ENCODE peak calls at places on chromosomes 7 and 10, in nine cellular contexts. One of them, this sample, is unnamed.
A peak's percentile ranks its signal among the peaks of the same experiment; 100 is the strongest.

GRCh38 chr7:94336009-94336408 is 58.7 kb upstream of the COL1A2 start:
- DNase-seq in PC-9: no peak
- DNase-seq in colonic mucosa: no peak
- DNase-seq in cardiac muscle cell: no peak
- DNase-seq in prostate gland: no peak
- DNase-seq in neuronal stem cell: no peak
- DNase-seq in CD4-positive, alpha-beta memory T cell: no peak
- DNase-seq in right lobe of liver: no peak
- DNase-seq in CD8-positive, alpha-beta memory T cell: no peak
- DNase-seq in this sample: no peak

GRCh38 chr10:91909178-91909677 is at the start of gene FGFBP3:
- DNase-seq in PC-9: peak; percentile 8
- DNase-seq in neuronal stem cell: no peak
- DNase-seq in colonic mucosa: peak; percentile 66
- DNase-seq in CD4-positive, alpha-beta memory T cell: peak; percentile 12
- DNase-seq in prostate gland: no peak
- DNase-seq in right lobe of liver: no peak
- DNase-seq in CD8-positive, alpha-beta memory T cell: peak; percentile 21
- DNase-seq in cardiac muscle cell: peak; percentile 91
- DNase-seq in this sample: peak; percentile 55

GRCh38 chr7:74401137-74401859 is 52.4 kb upstream of the GTF2IRD1 start:
- DNase-seq in PC-9: peak; percentile 80
- DNase-seq in CD4-positive, alpha-beta memory T cell: peak; percentile 61
- DNase-seq in right lobe of liver: peak; percentile 71
- DNase-seq in cardiac muscle cell: peak; percentile 76
- DNase-seq in prostate gland: peak; percentile 65
- DNase-seq in colonic mucosa: peak; percentile 84
- DNase-seq in neuronal stem cell: peak; percentile 79
- DNase-seq in CD8-positive, alpha-beta memory T cell: peak; percentile 56
- DNase-seq in this sample: peak; percentile 83

GRCh38 chr10:25934673-25935139 is 677 bp downstream of the MYO3A start:
- DNase-seq in neuronal stem cell: no peak
- DNase-seq in CD8-positive, alpha-beta memory T cell: no peak
- DNase-seq in CD4-positive, alpha-beta memory T cell: no peak
- DNase-seq in cardiac muscle cell: peak; percentile 58
- DNase-seq in prostate gland: no peak
- DNase-seq in PC-9: no peak
- DNase-seq in colonic mucosa: peak; percentile 38
- DNase-seq in right lobe of liver: no peak
- DNase-seq in this sample: no peak

GRCh38 chr7:102220229-102220850 is 66.3 kb upstream of the SH2B2 start:
- DNase-seq in neuronal stem cell: no peak
- DNase-seq in PC-9: no peak
- DNase-seq in right lobe of liver: no peak
- DNase-seq in CD4-positive, alpha-beta memory T cell: no peak
- DNase-seq in cardiac muscle cell: no peak
- DNase-seq in colonic mucosa: no peak
- DNase-seq in prostate gland: no peak
- DNase-seq in CD8-positive, alpha-beta memory T cell: no peak
- DNase-seq in this sample: no peak

GRCh38 chr7:116222501-116222900 is 12.2 kb downstream of the TES start:
- DNase-seq in neuronal stem cell: no peak
- DNase-seq in prostate gland: no peak
- DNase-seq in right lobe of liver: no peak
- DNase-seq in colonic mucosa: no peak
- DNase-seq in cardiac muscle cell: no peak
- DNase-seq in CD8-positive, alpha-beta memory T cell: no peak
- DNase-seq in CD4-positive, alpha-beta memory T cell: no peak
- DNase-seq in PC-9: no peak
- DNase-seq in this sample: no peak

GRCh38 chr10:63267414-63268138 is 134.4 kb downstream of the NRBF2 start:
- DNase-seq in colonic mucosa: peak; percentile 44
- DNase-seq in right lobe of liver: no peak
- DNase-seq in CD8-positive, alpha-beta memory T cell: peak; percentile 32
- DNase-seq in cardiac muscle cell: peak; percentile 65
- DNase-seq in neuronal stem cell: no peak
- DNase-seq in CD4-positive, alpha-beta memory T cell: peak; percentile 39
- DNase-seq in PC-9: peak; percentile 35
- DNase-seq in prostate gland: peak; percentile 35
- DNase-seq in this sample: peak; percentile 68

GRCh38 chr7:2573747-2574146 is 15.0 kb downstream of the IQCE start:
- DNase-seq in colonic mucosa: no peak
- DNase-seq in neuronal stem cell: no peak
- DNase-seq in CD4-positive, alpha-beta memory T cell: no peak
- DNase-seq in CD8-positive, alpha-beta memory T cell: no peak
- DNase-seq in right lobe of liver: peak; percentile 1
- DNase-seq in prostate gland: no peak
- DNase-seq in PC-9: no peak
- DNase-seq in cardiac muscle cell: no peak
- DNase-seq in this sample: no peak

GRCh38 chr7:65239324-65239706 is 134.3 kb upstream of the ZNF92 start:
- DNase-seq in CD8-positive, alpha-beta memory T cell: no peak
- DNase-seq in right lobe of liver: no peak
- DNase-seq in CD4-positive, alpha-beta memory T cell: no peak
- DNase-seq in PC-9: no peak
- DNase-seq in neuronal stem cell: no peak
- DNase-seq in colonic mucosa: no peak
- DNase-seq in cardiac muscle cell: no peak
- DNase-seq in prostate gland: no peak
- DNase-seq in this sample: no peak

GRCh38 chr7:50349963-50350944 is 45.7 kb downstream of the IKZF1 start:
- DNase-seq in CD8-positive, alpha-beta memory T cell: no peak
- DNase-seq in CD4-positive, alpha-beta memory T cell: peak; percentile 56
- DNase-seq in prostate gland: no peak
- DNase-seq in PC-9: no peak
- DNase-seq in right lobe of liver: no peak
- DNase-seq in neuronal stem cell: no peak
- DNase-seq in cardiac muscle cell: no peak
- DNase-seq in colonic mucosa: no peak
- DNase-seq in this sample: no peak

GRCh38 chr10:28533571-28534304 is 820 bp downstream of the WAC start:
- DNase-seq in cardiac muscle cell: peak; percentile 74
- DNase-seq in CD8-positive, alpha-beta memory T cell: peak; percentile 62
- DNase-seq in CD4-positive, alpha-beta memory T cell: peak; percentile 62
- DNase-seq in PC-9: peak; percentile 31
- DNase-seq in colonic mucosa: peak; percentile 79
- DNase-seq in right lobe of liver: peak; percentile 83
- DNase-seq in prostate gland: peak; percentile 63
- DNase-seq in neuronal stem cell: peak; percentile 26
- DNase-seq in this sample: peak; percentile 80

GRCh38 chr10:110916554-110917346 is 2.2 kb downstream of the BBIP1 start:
- DNase-seq in CD4-positive, alpha-beta memory T cell: no peak
- DNase-seq in CD8-positive, alpha-beta memory T cell: no peak
- DNase-seq in neuronal stem cell: no peak
- DNase-seq in PC-9: no peak
- DNase-seq in colonic mucosa: no peak
- DNase-seq in cardiac muscle cell: no peak
- DNase-seq in right lobe of liver: no peak
- DNase-seq in prostate gland: peak; percentile 33
- DNase-seq in this sample: peak; percentile 13

GRCh38 chr10:122170802-122171201 is 100.3 kb upstream of the BTBD16 start:
- DNase-seq in colonic mucosa: no peak
- DNase-seq in prostate gland: no peak
- DNase-seq in CD8-positive, alpha-beta memory T cell: no peak
- DNase-seq in CD4-positive, alpha-beta memory T cell: no peak
- DNase-seq in cardiac muscle cell: peak; percentile 40
- DNase-seq in neuronal stem cell: no peak
- DNase-seq in PC-9: no peak
- DNase-seq in right lobe of liver: no peak
- DNase-seq in this sample: no peak

GRCh38 chr10:124886195-124886594 is 55.7 kb upstream of the ZRANB1 start:
- DNase-seq in neuronal stem cell: no peak
- DNase-seq in PC-9: no peak
- DNase-seq in CD4-positive, alpha-beta memory T cell: no peak
- DNase-seq in prostate gland: no peak
- DNase-seq in right lobe of liver: no peak
- DNase-seq in colonic mucosa: no peak
- DNase-seq in CD8-positive, alpha-beta memory T cell: no peak
- DNase-seq in cardiac muscle cell: no peak
- DNase-seq in this sample: no peak

GRCh38 chr10:84204122-84204521 is 9.8 kb downstream of the CDHR1 start:
- DNase-seq in cardiac muscle cell: no peak
- DNase-seq in prostate gland: no peak
- DNase-seq in CD8-positive, alpha-beta memory T cell: no peak
- DNase-seq in PC-9: no peak
- DNase-seq in neuronal stem cell: no peak
- DNase-seq in colonic mucosa: no peak
- DNase-seq in right lobe of liver: no peak
- DNase-seq in CD4-positive, alpha-beta memory T cell: no peak
- DNase-seq in this sample: no peak

GRCh38 chr10:70352401-70353097 is 29.9 kb downstream of the LRRC20 start:
- DNase-seq in CD8-positive, alpha-beta memory T cell: no peak
- DNase-seq in cardiac muscle cell: no peak
- DNase-seq in prostate gland: no peak
- DNase-seq in CD4-positive, alpha-beta memory T cell: no peak
- DNase-seq in right lobe of liver: no peak
- DNase-seq in colonic mucosa: no peak
- DNase-seq in PC-9: no peak
- DNase-seq in neuronal stem cell: no peak
- DNase-seq in this sample: peak; percentile 75

GRCh38 chr7:127715901-127716300 is 63.9 kb downstream of the SND1 start:
- DNase-seq in prostate gland: no peak
- DNase-seq in right lobe of liver: no peak
- DNase-seq in CD8-positive, alpha-beta memory T cell: no peak
- DNase-seq in colonic mucosa: no peak
- DNase-seq in PC-9: no peak
- DNase-seq in cardiac muscle cell: no peak
- DNase-seq in neuronal stem cell: no peak
- DNase-seq in CD4-positive, alpha-beta memory T cell: no peak
- DNase-seq in this sample: no peak

GRCh38 chr10:103833731-103834365 is 21.5 kb downstream of the SH3PXD2A start:
- DNase-seq in cardiac muscle cell: no peak
- DNase-seq in right lobe of liver: peak; percentile 71
- DNase-seq in colonic mucosa: peak; percentile 93
- DNase-seq in PC-9: no peak
- DNase-seq in prostate gland: no peak
- DNase-seq in CD8-positive, alpha-beta memory T cell: no peak
- DNase-seq in neuronal stem cell: no peak
- DNase-seq in CD4-positive, alpha-beta memory T cell: no peak
- DNase-seq in this sample: no peak

GRCh38 chr7:107582906-107583305 is 2.9 kb downstream of the BCAP29 start:
- DNase-seq in colonic mucosa: no peak
- DNase-seq in CD4-positive, alpha-beta memory T cell: no peak
- DNase-seq in PC-9: no peak
- DNase-seq in right lobe of liver: no peak
- DNase-seq in cardiac muscle cell: no peak
- DNase-seq in neuronal stem cell: no peak
- DNase-seq in CD8-positive, alpha-beta memory T cell: no peak
- DNase-seq in prostate gland: no peak
- DNase-seq in this sample: no peak

GRCh38 chr10:52820316-52820715 is 47.7 kb upstream of the MBL2 start:
- DNase-seq in CD4-positive, alpha-beta memory T cell: no peak
- DNase-seq in colonic mucosa: no peak
- DNase-seq in prostate gland: no peak
- DNase-seq in PC-9: no peak
- DNase-seq in CD8-positive, alpha-beta memory T cell: no peak
- DNase-seq in neuronal stem cell: no peak
- DNase-seq in cardiac muscle cell: no peak
- DNase-seq in right lobe of liver: no peak
- DNase-seq in this sample: no peak

DNA sequence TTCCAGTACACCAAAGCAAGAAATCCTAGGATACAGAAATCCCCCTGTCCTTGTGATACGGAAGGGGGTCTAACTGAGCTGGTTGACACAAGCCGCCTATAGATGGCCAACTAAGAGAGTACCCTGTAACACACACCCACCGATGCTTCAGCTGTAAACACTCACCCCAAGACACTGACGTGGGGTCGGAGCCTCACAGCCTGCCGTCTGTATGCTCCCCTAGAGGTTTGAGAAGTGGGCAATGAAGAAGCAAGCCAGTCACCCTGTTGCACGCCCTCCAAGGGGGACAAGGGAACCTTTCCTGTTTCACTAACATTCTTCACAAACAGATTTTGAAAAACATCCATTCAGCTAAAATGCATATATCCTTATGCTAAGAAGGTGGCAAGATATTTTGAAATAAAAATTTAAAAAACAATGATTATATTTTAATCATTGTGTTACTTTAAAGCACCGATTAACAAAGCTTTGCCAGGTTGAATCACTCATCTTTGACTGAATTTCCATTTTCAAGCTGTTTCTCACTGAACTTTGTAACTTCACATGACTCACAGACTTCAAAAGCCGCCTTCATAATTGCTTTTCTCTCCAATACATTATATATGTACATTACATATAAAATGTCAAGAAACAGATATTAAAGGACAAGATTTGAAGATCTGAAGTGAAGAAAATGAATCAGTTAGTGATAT is 329.3 kb downstream of the ARL4A start:
- DNase-seq in cardiac muscle cell: no peak
- DNase-seq in neuronal stem cell: no peak
- DNase-seq in PC-9: no peak
- DNase-seq in prostate gland: no peak
- DNase-seq in CD4-positive, alpha-beta memory T cell: no peak
- DNase-seq in right lobe of liver: no peak
- DNase-seq in colonic mucosa: no peak
- DNase-seq in CD8-positive, alpha-beta memory T cell: no peak
- DNase-seq in this sample: peak; percentile 42
- H3K4me3 ChIP-seq in cardiac muscle cell: no peak overlapping the region
- H3K4me3 ChIP-seq in neuronal stem cell: no peak overlapping the region
- H3K4me3 ChIP-seq in PC-9: peak overlapping the region; percentile 19
- H3K4me3 ChIP-seq in prostate gland: no peak overlapping the region
- H3K4me3 ChIP-seq in CD4-positive, alpha-beta memory T cell: no peak overlapping the region
- H3K4me3 ChIP-seq in right lobe of liver: no peak overlapping the region
- H3K4me3 ChIP-seq in colonic mucosa: no peak overlapping the region
- H3K4me3 ChIP-seq in CD8-positive, alpha-beta memory T cell: no peak overlapping the region
- H3K4me3 ChIP-seq in this sample: peak overlapping the region; percentile 37

GRCh38 chr7:27179030-27179429 is 4.9 kb upstream of the HOXA10 start:
- DNase-seq in CD8-positive, alpha-beta memory T cell: no peak
- DNase-seq in colonic mucosa: no peak
- DNase-seq in PC-9: no peak
- DNase-seq in right lobe of liver: peak; percentile 11
- DNase-seq in cardiac muscle cell: no peak
- DNase-seq in prostate gland: no peak
- DNase-seq in CD4-positive, alpha-beta memory T cell: no peak
- DNase-seq in neuronal stem cell: no peak
- DNase-seq in this sample: no peak
- H3K4me1 ChIP-seq in CD8-positive, alpha-beta memory T cell: peaks cover 18% of the 10 kb centered on the region
- H3K4me1 ChIP-seq in colonic mucosa: peaks cover 20% of the 10 kb centered on the region
- H3K4me1 ChIP-seq in PC-9: peaks cover 7% of the 10 kb centered on the region
- H3K4me1 ChIP-seq in right lobe of liver: no peaks in the 10 kb centered on the region
- H3K4me1 ChIP-seq in cardiac muscle cell: peaks cover 3% of the 10 kb centered on the region
- H3K4me1 ChIP-seq in prostate gland: no peaks in the 10 kb centered on the region
- H3K4me1 ChIP-seq in CD4-positive, alpha-beta memory T cell: peaks cover 23% of the 10 kb centered on the region
- H3K4me1 ChIP-seq in neuronal stem cell: no peaks in the 10 kb centered on the region
- H3K4me1 ChIP-seq in this sample: peaks cover 11% of the 10 kb centered on the region

GRCh38 chr7:159323359-159323758 is 178.7 kb upstream of the VIPR2 start:
- DNase-seq in right lobe of liver: no peak
- DNase-seq in PC-9: no peak
- DNase-seq in colonic mucosa: no peak
- DNase-seq in cardiac muscle cell: no peak
- DNase-seq in neuronal stem cell: no peak
- DNase-seq in CD4-positive, alpha-beta memory T cell: no peak
- DNase-seq in CD8-positive, alpha-beta memory T cell: no peak
- DNase-seq in prostate gland: no peak
- DNase-seq in this sample: no peak
- H3K9me3 ChIP-seq in right lobe of liver: no peaks in the 10 kb centered on the region
- H3K9me3 ChIP-seq in PC-9: peaks cover 7% of the 10 kb centered on the region
- H3K9me3 ChIP-seq in colonic mucosa: no peaks in the 10 kb centered on the region
- H3K9me3 ChIP-seq in cardiac muscle cell: peaks cover 3% of the 10 kb centered on the region
- H3K9me3 ChIP-seq in neuronal stem cell: peaks cover 4% of the 10 kb centered on the region
- H3K9me3 ChIP-seq in CD4-positive, alpha-beta memory T cell: peaks cover 2% of the 10 kb centered on the region
- H3K9me3 ChIP-seq in CD8-positive, alpha-beta memory T cell: peaks cover 18% of the 10 kb centered on the region
- H3K9me3 ChIP-seq in prostate gland: no peaks in the 10 kb centered on the region
- H3K9me3 ChIP-seq in this sample: peaks cover 15% of the 10 kb centered on the region

GRCh38 chr7:140640060-140640611 is 477 bp downstream of the DENND2A start:
- DNase-seq in prostate gland: no peak
- DNase-seq in CD4-positive, alpha-beta memory T cell: no peak
- DNase-seq in CD8-positive, alpha-beta memory T cell: peak; percentile 9
- DNase-seq in neuronal stem cell: no peak
- DNase-seq in colonic mucosa: no peak
- DNase-seq in PC-9: no peak
- DNase-seq in cardiac muscle cell: peak; percentile 71
- DNase-seq in right lobe of liver: peak; percentile 62
- DNase-seq in this sample: peak; percentile 50
- H3K4me3 ChIP-seq in prostate gland: peak overlapping the region; percentile 50
- H3K4me3 ChIP-seq in CD4-positive, alpha-beta memory T cell: no peak overlapping the region
- H3K4me3 ChIP-seq in CD8-positive, alpha-beta memory T cell: no peak overlapping the region
- H3K4me3 ChIP-seq in neuronal stem cell: peak overlapping the region; percentile 98
- H3K4me3 ChIP-seq in colonic mucosa: peak overlapping the region; percentile 50
- H3K4me3 ChIP-seq in PC-9: peak overlapping the region; percentile 88
- H3K4me3 ChIP-seq in cardiac muscle cell: peak overlapping the region; percentile 83
- H3K4me3 ChIP-seq in right lobe of liver: peak overlapping the region; percentile 40
- H3K4me3 ChIP-seq in this sample: peak overlapping the region; percentile 55

This sample was measured in Caco-2.